ENCODE peak calls at places on chromosomes 16 and 17, in four cellular contexts. Y is NCI-H2081 treated with DMSO at 0.1 percent for 48 hours, M is fibroblast of gingiva, N is nephron progenitor cell. S is an unnamed sample.

GRCh38 chr17:72409405-72410002 is 288.7 kb downstream of the SOX9 start:
- DNase-seq in N (no peak), M (no peak), Y (no peak), S (no peak)

GRCh38 chr17:11705111-11705510 is 106.8 kb downstream of the DNAH9 start:
- DNase-seq in Y (no peak), N (no peak), M (no peak), S (no peak)

GRCh38 chr16:1540556-1540855 is 7.0 kb downstream of the TMEM204 start:
- DNase-seq in N (no peak), M (no peak), Y (no peak), S (no peak)

GRCh38 chr16:54808890-54809289 is 121.8 kb upstream of the IRX5 start:
- DNase-seq in N (no peak), M (no peak), Y (no peak), S (no peak)

GRCh38 chr17:32519769-32520701 is 33.2 kb downstream of the CDK5R1 start:
- DNase-seq in N (peak), Y (no peak), M (no peak), S (peak)

GRCh38 chr17:60167095-60167741 is 17.4 kb downstream of the CA4 start:
- DNase-seq in N (no peak), M (no peak), Y (no peak), S (no peak)

GRCh38 chr17:28951991-28952975 is 965 bp upstream of the PHF12 start:
- DNase-seq in N (peak), M (peak), Y (peak), S (peak)

GRCh38 chr17:56819431-56820145 is 14.1 kb downstream of the C17orf67 start:
- DNase-seq in Y (peak), M (peak), N (peak), S (peak)

GRCh38 chr17:76376318-76377133 is 7.9 kb upstream of the SPHK1 start:
- DNase-seq in Y (no peak), N (no peak), M (no peak), S (no peak)

GRCh38 chr17:20051624-20052023 is 42.5 kb downstream of the SPECC1 start:
- DNase-seq in M (no peak), N (no peak), Y (no peak), S (no peak)

GRCh38 chr17:59427425-59427921 is 96.0 kb downstream of the YPEL2 start:
- DNase-seq in N (no peak), Y (no peak), M (peak), S (no peak)

GRCh38 chr16:21081329-21081728 is 69.3 kb downstream of the DNAH3 start:
- DNase-seq in M (no peak), N (no peak), Y (no peak), S (no peak)

GRCh38 chr17:71423871-71424546 is 696.8 kb upstream of the SOX9 start:
- DNase-seq in N (no peak), M (no peak), Y (no peak), S (no peak)

GRCh38 chr17:19284005-19284959 is 47.1 kb downstream of the EPN2 start:
- DNase-seq in M (no peak), N (no peak), Y (no peak), S (no peak)

GRCh38 chr16:85968041-85968920 is 69.3 kb downstream of the IRF8 start:
- DNase-seq in N (no peak), Y (no peak), M (no peak), S (no peak)

GRCh38 chr17:63035695-63036094 is 69.7 kb downstream of the TANC2 start:
- DNase-seq in N (no peak), M (no peak), Y (no peak), S (no peak)

GRCh38 chr17:39617446-39618251 is 9.1 kb upstream of the PPP1R1B start:
- DNase-seq in M (peak), N (peak), Y (peak), S (peak)

GRCh38 chr17:1078062-1078711 is 81.3 kb downstream of the TIMM22 start:
- DNase-seq in N (no peak), Y (no peak), M (no peak), S (no peak)

GRCh38 chr17:79086609-79087427 is 12.2 kb downstream of the ENGASE start:
- DNase-seq in M (no peak), N (no peak), Y (no peak), S (no peak)

GRCh38 chr17:14725729-14726128 is 424.8 kb downstream of the HS3ST3B1 start:
- DNase-seq in M (peak), Y (no peak), N (no peak), S (no peak)

GRCh38 chr17:55462711-55463110 is 41.1 kb upstream of the MMD start:
- DNase-seq in N (no peak), M (no peak), Y (no peak), S (no peak)

GRCh38 chr17:49110504-49110903 is 22.1 kb upstream of the B4GALNT2 start:
- DNase-seq in M (no peak), Y (no peak), N (no peak), S (no peak)

GRCh38 chr17:17416400-17417360 is 60.1 kb upstream of the MED9 start:
- DNase-seq in N (no peak), Y (no peak), M (peak), S (peak)

S was measured in activated T-helper 1 cell treated with Interleukin-2 at 50 U/mL for 16 hours.